ENCODE peak calls at places on chromosomes 13 and 19, in four cellular contexts. N is GM12878, O is K562, V is HepG2. S is an unnamed sample.

GRCh38 chr13:51148223-51148951 is 37.3 kb upstream of the C13orf42 start:
- DNase-seq in O (no peak), N (no peak), V (no peak), S (peak; percentile 82)

GRCh38 chr19:23415561-23416191 is 20.4 kb upstream of the ZNF91 start:
- DNase-seq in V (no peak), O (no peak), N (no peak), S (peak; percentile 89)

GRCh38 chr19:6740589-6741348 is 1.3 kb downstream of the TRIP10 start:
- DNase-seq in N (no peak), V (no peak), O (peak; percentile 54), S (no peak)

GRCh38 chr13:79211377-79211776 is 194.7 kb downstream of the RBM26 start:
- DNase-seq in N (no peak), O (no peak), V (no peak), S (no peak)

GRCh38 chr19:8657869-8658268 is 27.4 kb downstream of the NFILZ start:
- DNase-seq in N (no peak), O (no peak), V (no peak), S (no peak)

GRCh38 chr13:32125746-32126145 is 94.2 kb downstream of the FRY start:
- DNase-seq in O (no peak), N (no peak), V (no peak), S (no peak)

GRCh38 chr13:69681722-69682121 is 425.9 kb upstream of the ATXN8OS start:
- DNase-seq in V (no peak), N (no peak), O (no peak), S (no peak)

GRCh38 chr13:57918913-57919312 is 287.4 kb downstream of the PCDH17 start:
- DNase-seq in N (no peak), O (no peak), V (no peak), S (no peak)

GRCh38 chr19:16576690-16577530 is 4.7 kb upstream of the SLC35E1 start:
- DNase-seq in N (no peak), O (no peak), V (no peak), S (no peak)

GRCh38 chr13:44739120-44739519 is 163.0 kb upstream of the TSC22D1 start:
- DNase-seq in N (no peak), O (no peak), V (no peak), S (no peak)

GRCh38 chr19:30855475-30855874 is 483.3 kb downstream of the ZNF536 start:
- DNase-seq in N (no peak), O (no peak), V (no peak), S (no peak)

GRCh38 chr19:18023596-18024212 is 15.7 kb downstream of the ARRDC2 start:
- DNase-seq in V (no peak), O (peak; percentile 50), N (no peak), S (no peak)

GRCh38 chr19:4811328-4812131 is 20.0 kb downstream of the TICAM1 start:
- DNase-seq in O (peak; percentile 72), V (peak; percentile 63), N (no peak), S (peak; percentile 99)

GRCh38 chr13:45749026-45749759 is 47.1 kb downstream of the CBY2 start:
- DNase-seq in V (no peak), N (no peak), O (no peak), S (no peak)

GRCh38 chr19:14472202-14472961 is 2.8 kb downstream of the PTGER1 start:
- DNase-seq in N (no peak), O (peak; percentile 88), V (no peak), S (no peak)

GRCh38 chr13:104327217-104327616 is 1261.0 kb upstream of the SLC10A2 start:
- DNase-seq in V (no peak), O (no peak), N (no peak), S (no peak)

GRCh38 chr13:40261361-40261760 is 405.1 kb downstream of the FOXO1 start:
- DNase-seq in O (no peak), V (peak; percentile 9), N (no peak), S (no peak)

GRCh38 chr13:113548171-113548641 is 36.3 kb upstream of the TFDP1 start:
- DNase-seq in N (no peak), V (no peak), O (no peak), S (no peak)

GRCh38 chr13:54536112-54536511 is 1507.5 kb downstream of the OLFM4 start:
- DNase-seq in N (no peak), V (no peak), O (no peak), S (no peak)

GRCh38 chr13:44755872-44756271 is 179.7 kb upstream of the TSC22D1 start:
- DNase-seq in N (no peak), O (no peak), V (peak; percentile 18), S (no peak)

GRCh38 chr13:73179906-73180305 is 121.1 kb downstream of the KLF5 start:
- DNase-seq in V (no peak), N (no peak), O (no peak), S (no peak)

GRCh38 chr13:108962652-108963051 is 333.2 kb downstream of the MYO16 start:
- DNase-seq in N (no peak), O (no peak), V (no peak), S (no peak)

GRCh38 chr19:5041168-5042038 is 72.5 kb downstream of the KDM4B start:
- DNase-seq in O (no peak), V (no peak), N (no peak), S (no peak)

GRCh38 chr19:8455018-8455417 is 10.2 kb downstream of the HNRNPM start:
- DNase-seq in O (no peak), N (no peak), V (no peak), S (no peak)

GRCh38 chr19:13959962-13960862 is 7.9 kb downstream of the DCAF15 start:
- DNase-seq in N (no peak), V (no peak), O (peak; percentile 60), S (peak; percentile 73)

GRCh38 chr13:80239571-80240255 is 101.2 kb downstream of the SPRY2 start:
- DNase-seq in O (no peak), N (no peak), V (no peak), S (no peak)

GRCh38 chr13:102677122-102677521 is 17.7 kb downstream of the METTL21C start:
- DNase-seq in V (no peak), O (no peak), N (no peak), S (no peak)

GRCh38 chr13:40101708-40102359 is 446.4 kb downstream of the COG6 start:
- DNase-seq in V (no peak), O (no peak), N (peak; percentile 54), S (no peak)

GRCh38 chr13:45500492-45501174 is 35.9 kb downstream of the COG3 start:
- DNase-seq in O (no peak), V (peak; percentile 50), N (no peak), S (no peak)

GRCh38 chr13:62357887-62358645 is 942.4 kb upstream of the PCDH20 start:
- DNase-seq in V (peak; percentile 60), N (peak; percentile 12), O (no peak), S (no peak)

GRCh38 chr19:50717026-50717723 is 2.4 kb downstream of the SHANK1 start:
- DNase-seq in O (peak; percentile 43), V (no peak), N (no peak), S (no peak)

GRCh38 chr19:50719119-50719435 is 525 bp downstream of the SHANK1 start:
- DNase-seq in N (no peak), O (no peak), V (no peak), S (no peak)

GRCh38 chr19:50716178-50717025 is 3.2 kb downstream of the SHANK1 start:
- DNase-seq in N (no peak), V (no peak), O (no peak), S (no peak)

GRCh38 chr19:50718255-50719118 is 1.1 kb downstream of the SHANK1 start:
- DNase-seq in V (no peak), O (peak; percentile 60), N (no peak), S (no peak)

GRCh38 chr19:50717891-50718254 is 1.7 kb downstream of the SHANK1 start:
- DNase-seq in N (no peak), O (no peak), V (no peak), S (peak; percentile 69)
- TF ChIP-seq BRCA1 in N (no peak), O (no peak), V (no peak), S (no peak)

DNA sequence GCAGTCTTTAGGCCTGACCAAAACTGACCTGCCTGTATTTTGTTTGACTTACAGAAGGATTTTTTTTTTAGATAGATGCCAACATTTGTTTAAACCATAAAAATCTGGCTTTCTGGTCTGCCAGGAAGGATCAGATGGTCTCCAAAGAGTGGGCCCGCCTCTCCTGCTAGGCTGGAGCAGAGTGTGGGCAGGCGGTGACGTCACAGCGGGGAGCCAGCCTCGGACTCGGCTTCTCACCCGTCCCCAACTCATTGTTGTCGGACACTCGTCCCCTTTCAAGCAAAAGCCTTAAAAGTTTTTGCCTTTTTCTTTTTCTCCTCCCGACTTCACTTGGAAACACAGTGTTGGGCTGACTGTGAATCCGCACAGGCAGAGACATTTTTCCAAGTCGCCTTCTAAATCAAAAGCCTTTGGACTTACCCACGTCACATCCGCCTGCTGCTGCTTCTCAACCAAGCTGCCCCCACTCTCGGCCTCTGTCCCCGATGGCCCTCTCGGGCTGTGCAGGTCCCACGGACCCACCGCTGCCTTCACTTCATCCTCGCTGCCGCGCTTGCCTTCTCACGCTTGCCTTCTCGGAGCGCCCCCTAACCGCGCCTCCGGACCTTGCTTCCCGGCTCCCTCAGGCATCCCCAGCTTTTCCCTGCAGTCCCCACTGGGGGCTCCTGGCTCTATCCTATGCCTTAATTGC is 4.1 kb upstream of the ZNF135 start:
- DNase-seq in O (no peak), V (no peak), N (no peak), S (peak; percentile 62)
- TF ChIP-seq POLR2AphosphoS5 in O (no peak), V (no peak), N (no peak), S (no peak)

GRCh38 chr19:35266904-35267817 is 1.6 kb upstream of the USF2 start:
- DNase-seq in N (no peak), O (peak; percentile 71), V (no peak), S (no peak)

GRCh38 chr19:35268546-35269424 is at the start of gene USF2:
- DNase-seq in N (no peak), O (peak; percentile 81), V (peak; percentile 72), S (no peak)

GRCh38 chr19:35266149-35266903 is 2.4 kb upstream of the USF2 start:
- DNase-seq in O (no peak), N (no peak), V (no peak), S (no peak)

GRCh38 chr19:35269425-35270117 is 809 bp downstream of the USF2 start:
- DNase-seq in N (peak; percentile 51), O (peak; percentile 81), V (peak; percentile 82), S (no peak)

GRCh38 chr19:35267818-35268545 is 780 bp upstream of the USF2 start:
- DNase-seq in N (no peak), V (no peak), O (peak; percentile 93), S (peak; percentile 81)
- TF ChIP-seq POLR2A in N (peak; percentile 77), V (no peak), O (peak; percentile 80), S (peak; percentile 38)

GRCh38 chr19:45996933-45997332 is 1.7 kb downstream of the CCDC61 start:
- DNase-seq in O (no peak), N (no peak), V (no peak), S (no peak)

GRCh38 chr19:46000497-46001246 is 5.4 kb downstream of the CCDC61 start:
- DNase-seq in N (no peak), V (no peak), O (peak; percentile 88), S (peak; percentile 78)

GRCh38 chr19:45998834-45999233 is 3.6 kb downstream of the CCDC61 start:
- DNase-seq in O (no peak), N (no peak), V (no peak), S (no peak)

GRCh38 chr19:46002678-46003275 is 7.5 kb downstream of the CCDC61 start:
- DNase-seq in N (no peak), O (no peak), V (no peak), S (no peak)

DNA sequence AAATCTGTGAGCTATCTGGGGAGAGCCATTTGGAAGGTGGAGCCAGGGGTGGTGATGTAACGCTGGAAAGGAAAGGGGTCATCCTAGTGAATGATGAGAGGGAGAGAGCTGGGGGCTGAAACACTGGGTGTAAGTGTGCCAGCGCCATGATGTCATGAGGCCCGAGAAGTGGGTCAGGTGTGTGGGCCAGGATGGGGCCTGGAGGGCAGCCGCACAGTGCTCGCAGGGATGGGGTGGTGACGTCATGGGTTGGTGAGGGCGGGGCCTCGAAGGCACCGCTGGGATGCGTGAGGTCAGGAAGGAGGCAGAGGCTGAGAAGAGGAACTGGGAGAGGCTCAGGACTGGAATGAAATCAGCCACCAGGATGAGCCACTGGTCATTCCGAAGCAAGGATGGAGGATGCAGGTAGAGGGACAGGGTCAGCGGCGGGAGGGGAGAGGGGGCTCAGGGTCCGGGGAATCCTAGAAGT is 4.4 kb downstream of the CCDC61 start:
- DNase-seq in N (no peak), V (no peak), O (peak; percentile 70), S (no peak)
- TF ChIP-seq BRCA1 in N (no peak), V (no peak), O (no peak), S (no peak)